ENCODE peak calls at places on chromosomes 13 and 19, in six cellular contexts. One of them, this sample, is unnamed.

GRCh38 chr13:82848766-82849165 is 1033.5 kb downstream of the SLITRK1 start:
- DNase-seq in breast epithelium: no peak
- DNase-seq in stomach: no peak
- DNase-seq in testis: no peak
- DNase-seq in uterus: no peak
- DNase-seq in lower leg skin: no peak
- DNase-seq in this sample: no peak

GRCh38 chr19:7970716-7971448 is 27.4 kb upstream of the TIMM44 start:
- DNase-seq in testis: peak; percentile 46
- DNase-seq in lower leg skin: no peak
- DNase-seq in uterus: no peak
- DNase-seq in breast epithelium: no peak
- DNase-seq in stomach: peak; percentile 30
- DNase-seq in this sample: no peak

GRCh38 chr13:110319397-110319773 is 12.3 kb downstream of the COL4A2 start:
- DNase-seq in lower leg skin: no peak
- DNase-seq in breast epithelium: no peak
- DNase-seq in uterus: no peak
- DNase-seq in stomach: no peak
- DNase-seq in testis: no peak
- DNase-seq in this sample: no peak

GRCh38 chr19:45668342-45668871 is 386 bp downstream of the GIPR start:
- DNase-seq in uterus: no peak
- DNase-seq in breast epithelium: no peak
- DNase-seq in lower leg skin: no peak
- DNase-seq in testis: no peak
- DNase-seq in stomach: peak; percentile 28
- DNase-seq in this sample: no peak

GRCh38 chr19:48401277-48401676 is 7.8 kb downstream of the GRIN2D start:
- DNase-seq in breast epithelium: no peak
- DNase-seq in uterus: no peak
- DNase-seq in stomach: no peak
- DNase-seq in testis: no peak
- DNase-seq in lower leg skin: no peak
- DNase-seq in this sample: no peak

GRCh38 chr19:19499272-19499995 is 15.9 kb downstream of the TSSK6 start:
- DNase-seq in uterus: no peak
- DNase-seq in stomach: no peak
- DNase-seq in breast epithelium: no peak
- DNase-seq in lower leg skin: no peak
- DNase-seq in testis: no peak
- DNase-seq in this sample: no peak

GRCh38 chr13:114146629-114147028 is 14.2 kb upstream of the RASA3 start:
- DNase-seq in uterus: no peak
- DNase-seq in breast epithelium: no peak
- DNase-seq in testis: no peak
- DNase-seq in lower leg skin: no peak
- DNase-seq in stomach: no peak
- DNase-seq in this sample: peak; percentile 27

GRCh38 chr13:41211062-41211461 is 16.7 kb upstream of the KBTBD7 start:
- DNase-seq in breast epithelium: no peak
- DNase-seq in testis: no peak
- DNase-seq in stomach: no peak
- DNase-seq in lower leg skin: no peak
- DNase-seq in uterus: no peak
- DNase-seq in this sample: no peak

GRCh38 chr13:27923794-27924528 is 4.2 kb downstream of the PDX1 start:
- DNase-seq in stomach: no peak
- DNase-seq in breast epithelium: no peak
- DNase-seq in uterus: no peak
- DNase-seq in testis: peak; percentile 40
- DNase-seq in lower leg skin: no peak
- DNase-seq in this sample: no peak

GRCh38 chr19:58060231-58060630 is 1.1 kb downstream of the ZNF135 start:
- DNase-seq in stomach: no peak
- DNase-seq in lower leg skin: no peak
- DNase-seq in breast epithelium: no peak
- DNase-seq in uterus: no peak
- DNase-seq in testis: peak; percentile 28
- DNase-seq in this sample: no peak

GRCh38 chr13:110346661-110347067 is 39.6 kb downstream of the COL4A2 start:
- DNase-seq in testis: no peak
- DNase-seq in lower leg skin: no peak
- DNase-seq in uterus: no peak
- DNase-seq in breast epithelium: no peak
- DNase-seq in stomach: no peak
- DNase-seq in this sample: no peak

GRCh38 chr13:40916207-40916998 is 102.7 kb downstream of the ELF1 start:
- DNase-seq in stomach: no peak
- DNase-seq in uterus: no peak
- DNase-seq in breast epithelium: no peak
- DNase-seq in testis: no peak
- DNase-seq in lower leg skin: no peak
- DNase-seq in this sample: no peak

GRCh38 chr13:47499358-47500150 is 501.5 kb downstream of the SUCLA2 start:
- DNase-seq in uterus: no peak
- DNase-seq in lower leg skin: no peak
- DNase-seq in stomach: no peak
- DNase-seq in testis: no peak
- DNase-seq in breast epithelium: no peak
- DNase-seq in this sample: no peak

GRCh38 chr19:19775891-19776205 is 42.9 kb upstream of the ZNF14 start:
- DNase-seq in stomach: no peak
- DNase-seq in uterus: no peak
- DNase-seq in breast epithelium: no peak
- DNase-seq in testis: no peak
- DNase-seq in lower leg skin: no peak
- DNase-seq in this sample: no peak

GRCh38 chr13:93226623-93227279 is at the start of gene GPC6:
- DNase-seq in lower leg skin: no peak
- DNase-seq in stomach: no peak
- DNase-seq in uterus: no peak
- DNase-seq in testis: peak; percentile 43
- DNase-seq in breast epithelium: no peak
- DNase-seq in this sample: peak; percentile 28

GRCh38 chr13:22848539-22849052 is 332.2 kb upstream of the SGCG start:
- DNase-seq in testis: peak; percentile 68
- DNase-seq in stomach: no peak
- DNase-seq in uterus: no peak
- DNase-seq in breast epithelium: no peak
- DNase-seq in lower leg skin: no peak
- DNase-seq in this sample: no peak

GRCh38 chr13:98187862-98188261 is 10.8 kb upstream of the RNF113B start:
- DNase-seq in stomach: no peak
- DNase-seq in uterus: no peak
- DNase-seq in lower leg skin: no peak
- DNase-seq in testis: peak; percentile 36
- DNase-seq in breast epithelium: no peak
- DNase-seq in this sample: no peak

GRCh38 chr13:108508263-108508662 is 121.1 kb upstream of the MYO16 start:
- DNase-seq in stomach: no peak
- DNase-seq in uterus: no peak
- DNase-seq in lower leg skin: no peak
- DNase-seq in breast epithelium: no peak
- DNase-seq in testis: no peak
- DNase-seq in this sample: no peak

GRCh38 chr19:47445937-47446402 is 25.7 kb downstream of the SLC8A2 start:
- DNase-seq in testis: peak; percentile 87
- DNase-seq in uterus: peak; percentile 82
- DNase-seq in breast epithelium: no peak
- DNase-seq in lower leg skin: no peak
- DNase-seq in stomach: peak; percentile 43
- DNase-seq in this sample: peak; percentile 54

GRCh38 chr19:10292206-10292788 is 2.5 kb downstream of the ICAM5 start:
- DNase-seq in testis: peak; percentile 78
- DNase-seq in uterus: peak; percentile 53
- DNase-seq in lower leg skin: peak; percentile 76
- DNase-seq in stomach: peak; percentile 82
- DNase-seq in breast epithelium: peak; percentile 75
- DNase-seq in this sample: peak; percentile 85

GRCh38 chr13:98466634-98467236 is 110.2 kb downstream of the STK24 start:
- DNase-seq in lower leg skin: no peak
- DNase-seq in breast epithelium: no peak
- DNase-seq in testis: peak; percentile 69
- DNase-seq in uterus: no peak
- DNase-seq in stomach: no peak
- DNase-seq in this sample: no peak

GRCh38 chr13:52195052-52195837 is 35.8 kb upstream of the NEK3 start:
- DNase-seq in stomach: peak; percentile 79
- DNase-seq in testis: peak; percentile 89
- DNase-seq in breast epithelium: peak; percentile 78
- DNase-seq in uterus: peak; percentile 81
- DNase-seq in lower leg skin: peak; percentile 59
- DNase-seq in this sample: peak; percentile 86

GRCh38 chr19:12527034-12527836 is 24.0 kb downstream of the ZNF564 start:
- DNase-seq in lower leg skin: no peak
- DNase-seq in breast epithelium: no peak
- DNase-seq in stomach: no peak
- DNase-seq in testis: no peak
- DNase-seq in uterus: no peak
- DNase-seq in this sample: no peak

GRCh38 chr19:55340144-55340783 is 588 bp downstream of the KMT5C start:
- DNase-seq in lower leg skin: no peak
- DNase-seq in uterus: no peak
- DNase-seq in testis: no peak
- DNase-seq in stomach: no peak
- DNase-seq in breast epithelium: no peak
- DNase-seq in this sample: peak; percentile 55

GRCh38 chr19:55339225-55340143 is at the start of gene KMT5C:
- DNase-seq in breast epithelium: peak; percentile 100
- DNase-seq in testis: peak; percentile 100
- DNase-seq in uterus: peak; percentile 100
- DNase-seq in stomach: peak; percentile 100
- DNase-seq in lower leg skin: peak; percentile 100
- DNase-seq in this sample: peak; percentile 100

GRCh38 chr19:55342044-55342531 is 2.4 kb downstream of the KMT5C start:
- DNase-seq in testis: no peak
- DNase-seq in breast epithelium: no peak
- DNase-seq in lower leg skin: no peak
- DNase-seq in stomach: no peak
- DNase-seq in uterus: no peak
- DNase-seq in this sample: no peak

GRCh38 chr19:55341191-55342043 is 1.7 kb downstream of the KMT5C start:
- DNase-seq in lower leg skin: no peak
- DNase-seq in uterus: peak; percentile 71
- DNase-seq in testis: peak; percentile 83
- DNase-seq in breast epithelium: peak; percentile 61
- DNase-seq in stomach: peak; percentile 77
- DNase-seq in this sample: peak; percentile 72

GRCh38 chr19:55340784-55341147 is 1.1 kb downstream of the KMT5C start:
- DNase-seq in breast epithelium: no peak
- DNase-seq in stomach: no peak
- DNase-seq in lower leg skin: no peak
- DNase-seq in uterus: no peak
- DNase-seq in testis: no peak
- DNase-seq in this sample: no peak
- TF ChIP-seq CTCF in breast epithelium: no peak
- TF ChIP-seq CTCF in stomach: no peak
- TF ChIP-seq CTCF in lower leg skin: no peak
- TF ChIP-seq CTCF in uterus: no peak
- TF ChIP-seq CTCF in testis: no peak
- TF ChIP-seq CTCF in this sample: no peak

DNA sequence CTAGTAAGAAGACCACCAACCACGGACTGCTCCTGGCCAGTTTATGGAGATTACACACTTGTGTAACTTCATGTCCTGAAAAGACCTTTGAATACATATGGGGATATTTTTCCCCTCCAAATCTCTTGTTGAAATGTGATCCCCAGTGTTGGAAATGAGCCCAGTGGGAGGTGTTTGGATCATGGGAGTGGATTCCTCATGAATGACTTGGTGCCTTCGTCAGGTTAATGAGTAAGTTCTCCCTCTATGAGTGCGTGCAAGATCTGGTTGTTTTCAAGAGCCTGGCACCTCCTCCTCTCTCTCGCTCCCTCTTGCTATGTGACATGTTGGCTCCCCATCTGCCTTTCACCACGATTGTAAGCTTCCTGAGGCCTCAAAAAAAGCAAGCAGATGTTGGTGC is 769.0 kb upstream of the SLITRK1 start:
- DNase-seq in breast epithelium: no peak
- DNase-seq in testis: no peak
- DNase-seq in lower leg skin: no peak
- DNase-seq in stomach: no peak
- DNase-seq in uterus: no peak
- DNase-seq in this sample: no peak
- TF ChIP-seq POLR2A in breast epithelium: no peak
- TF ChIP-seq POLR2A in testis: no peak
- TF ChIP-seq POLR2A in lower leg skin: no peak
- TF ChIP-seq POLR2A in stomach: no peak
- TF ChIP-seq POLR2A in uterus: no peak
- TF ChIP-seq POLR2A in this sample: no peak

DNA sequence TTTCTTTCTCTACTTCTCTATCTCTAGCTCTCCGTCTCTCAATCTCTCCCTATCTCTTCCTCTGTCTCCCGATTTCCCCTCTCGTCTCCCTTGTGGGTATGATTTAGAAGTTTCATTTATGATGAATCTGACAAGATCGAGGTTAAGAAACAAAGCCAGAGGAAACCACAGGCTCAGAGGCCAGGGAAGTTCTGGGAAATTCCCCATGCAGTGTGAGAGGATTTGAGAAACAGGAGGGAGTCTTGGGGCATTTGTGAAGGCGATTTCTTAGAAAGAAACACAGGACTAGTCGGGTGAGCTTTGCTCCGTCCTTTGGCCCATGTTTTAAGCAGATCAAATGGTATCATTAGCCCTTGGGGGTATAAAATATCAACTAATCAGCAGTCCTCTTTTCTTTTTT is 25.7 kb downstream of the TNFSF9 start:
- DNase-seq in breast epithelium: no peak
- DNase-seq in stomach: no peak
- DNase-seq in testis: no peak
- DNase-seq in lower leg skin: no peak
- DNase-seq in uterus: no peak
- DNase-seq in this sample: no peak
- TF ChIP-seq CTCF in breast epithelium: no peak
- TF ChIP-seq CTCF in stomach: no peak
- TF ChIP-seq CTCF in testis: no peak
- TF ChIP-seq CTCF in lower leg skin: no peak
- TF ChIP-seq CTCF in uterus: no peak
- TF ChIP-seq CTCF in this sample: no peak

DNA sequence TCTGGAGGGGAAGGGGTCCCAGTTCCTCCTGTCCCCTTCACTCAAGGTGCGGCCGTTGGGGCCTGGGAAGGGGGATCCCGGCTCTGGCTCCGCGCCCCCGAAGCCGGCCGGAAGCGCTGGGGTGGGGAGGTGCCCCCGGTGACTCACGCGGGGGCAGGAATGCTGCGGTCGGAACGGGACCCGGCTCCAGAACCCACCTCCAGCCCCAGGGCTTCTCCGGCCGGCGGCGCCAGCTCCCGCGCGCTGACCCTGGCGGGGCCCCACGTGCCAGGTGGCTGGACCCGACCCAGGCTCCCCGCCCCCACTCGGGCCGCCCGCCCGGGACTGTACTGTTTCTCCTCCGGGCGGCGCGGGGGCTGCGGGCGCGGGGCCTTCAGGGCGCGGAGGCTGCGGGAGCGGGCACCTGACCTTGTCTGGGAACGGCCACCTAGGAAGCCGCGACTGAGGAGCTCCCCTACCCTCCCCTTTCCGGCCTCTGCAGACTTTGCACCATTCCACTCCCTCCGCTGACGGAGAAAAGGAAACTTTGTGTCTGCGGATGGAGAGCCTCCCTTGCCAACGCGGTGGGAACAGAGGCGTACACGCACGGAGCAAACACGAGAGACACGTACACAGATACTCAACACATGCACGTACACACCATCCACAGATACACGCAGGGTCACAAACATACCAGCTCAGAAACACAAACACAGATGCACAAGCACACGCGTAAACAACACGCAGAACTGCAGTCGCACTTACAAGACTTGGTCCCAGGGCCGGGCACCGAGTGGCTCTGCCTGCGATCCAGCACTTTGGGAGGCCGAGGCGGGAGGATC is 7.2 kb downstream of the AXL start:
- DNase-seq in uterus: peak; percentile 79
- DNase-seq in lower leg skin: no peak
- DNase-seq in stomach: peak; percentile 62
- DNase-seq in testis: peak; percentile 95
- DNase-seq in breast epithelium: peak; percentile 63
- DNase-seq in this sample: peak; percentile 62
- TF ChIP-seq POLR2A in uterus: no peak
- TF ChIP-seq POLR2A in lower leg skin: no peak
- TF ChIP-seq POLR2A in stomach: no peak
- TF ChIP-seq POLR2A in testis: no peak
- TF ChIP-seq POLR2A in breast epithelium: no peak
- TF ChIP-seq POLR2A in this sample: peak; percentile 40